ENCODE peak calls at places on chromosomes 4 and X, in nine cellular contexts. One of them, this sample, is unnamed.

GRCh38 chrX:10972731-10973130 is 138.4 kb upstream of the HCCS start:
- DNase-seq in M059J: peak; percentile 51
- DNase-seq in mucosa of descending colon: no peak
- DNase-seq in posterior cingulate gyrus: no peak
- DNase-seq in small intestine: no peak
- DNase-seq in hippocampal formation: no peak
- DNase-seq in natural killer cell treated with Interleukin-12 subunit alpha and Interleukin-12 subunit beta and Interleukin-15 and Interleukin-18, amount 100 ng/mL, for 72 hours: no peak
- DNase-seq in T follicular helper cell: no peak
- DNase-seq in amniotic stem cell: no peak
- DNase-seq in this sample: no peak

GRCh38 chr4:127905029-127905428 is 24.3 kb downstream of the PLK4 start:
- DNase-seq in mucosa of descending colon: no peak
- DNase-seq in posterior cingulate gyrus: no peak
- DNase-seq in M059J: no peak
- DNase-seq in hippocampal formation: no peak
- DNase-seq in small intestine: no peak
- DNase-seq in T follicular helper cell: no peak
- DNase-seq in natural killer cell treated with Interleukin-12 subunit alpha and Interleukin-12 subunit beta and Interleukin-15 and Interleukin-18, amount 100 ng/mL, for 72 hours: no peak
- DNase-seq in amniotic stem cell: no peak
- DNase-seq in this sample: no peak

GRCh38 chr4:9964884-9965283 is 56.4 kb downstream of the SLC2A9 start:
- DNase-seq in natural killer cell treated with Interleukin-12 subunit alpha and Interleukin-12 subunit beta and Interleukin-15 and Interleukin-18, amount 100 ng/mL, for 72 hours: no peak
- DNase-seq in T follicular helper cell: no peak
- DNase-seq in posterior cingulate gyrus: no peak
- DNase-seq in amniotic stem cell: no peak
- DNase-seq in mucosa of descending colon: no peak
- DNase-seq in M059J: no peak
- DNase-seq in small intestine: no peak
- DNase-seq in hippocampal formation: no peak
- DNase-seq in this sample: no peak

GRCh38 chr4:93416337-93417102 is 412.0 kb upstream of the ATOH1 start:
- DNase-seq in hippocampal formation: no peak
- DNase-seq in M059J: peak; percentile 18
- DNase-seq in posterior cingulate gyrus: no peak
- DNase-seq in amniotic stem cell: no peak
- DNase-seq in small intestine: no peak
- DNase-seq in T follicular helper cell: no peak
- DNase-seq in mucosa of descending colon: no peak
- DNase-seq in natural killer cell treated with Interleukin-12 subunit alpha and Interleukin-12 subunit beta and Interleukin-15 and Interleukin-18, amount 100 ng/mL, for 72 hours: no peak
- DNase-seq in this sample: no peak

GRCh38 chr4:159201168-159201567 is 98.3 kb downstream of the RAPGEF2 start:
- DNase-seq in M059J: no peak
- DNase-seq in small intestine: no peak
- DNase-seq in T follicular helper cell: no peak
- DNase-seq in hippocampal formation: no peak
- DNase-seq in posterior cingulate gyrus: no peak
- DNase-seq in mucosa of descending colon: no peak
- DNase-seq in amniotic stem cell: no peak
- DNase-seq in natural killer cell treated with Interleukin-12 subunit alpha and Interleukin-12 subunit beta and Interleukin-15 and Interleukin-18, amount 100 ng/mL, for 72 hours: no peak
- DNase-seq in this sample: no peak

GRCh38 chrX:119758682-119759332 is 419 bp downstream of the SOWAHD start:
- DNase-seq in mucosa of descending colon: peak; percentile 73
- DNase-seq in M059J: no peak
- DNase-seq in small intestine: peak; percentile 49
- DNase-seq in posterior cingulate gyrus: no peak
- DNase-seq in T follicular helper cell: peak; percentile 9
- DNase-seq in natural killer cell treated with Interleukin-12 subunit alpha and Interleukin-12 subunit beta and Interleukin-15 and Interleukin-18, amount 100 ng/mL, for 72 hours: peak; percentile 68
- DNase-seq in amniotic stem cell: no peak
- DNase-seq in hippocampal formation: no peak
- DNase-seq in this sample: no peak

GRCh38 chr4:169014581-169014980 is 4.5 kb upstream of the CBR4 start:
- DNase-seq in posterior cingulate gyrus: no peak
- DNase-seq in M059J: peak; percentile 33
- DNase-seq in natural killer cell treated with Interleukin-12 subunit alpha and Interleukin-12 subunit beta and Interleukin-15 and Interleukin-18, amount 100 ng/mL, for 72 hours: no peak
- DNase-seq in T follicular helper cell: no peak
- DNase-seq in small intestine: no peak
- DNase-seq in mucosa of descending colon: no peak
- DNase-seq in amniotic stem cell: no peak
- DNase-seq in hippocampal formation: no peak
- DNase-seq in this sample: no peak

GRCh38 chr4:70511365-70511764 is 7.0 kb upstream of the AMTN start:
- DNase-seq in mucosa of descending colon: no peak
- DNase-seq in hippocampal formation: no peak
- DNase-seq in M059J: no peak
- DNase-seq in T follicular helper cell: no peak
- DNase-seq in small intestine: no peak
- DNase-seq in posterior cingulate gyrus: no peak
- DNase-seq in amniotic stem cell: no peak
- DNase-seq in natural killer cell treated with Interleukin-12 subunit alpha and Interleukin-12 subunit beta and Interleukin-15 and Interleukin-18, amount 100 ng/mL, for 72 hours: no peak
- DNase-seq in this sample: no peak

GRCh38 chr4:163193717-163194116 is 27.0 kb upstream of the NAF1 start:
- DNase-seq in T follicular helper cell: no peak
- DNase-seq in hippocampal formation: no peak
- DNase-seq in natural killer cell treated with Interleukin-12 subunit alpha and Interleukin-12 subunit beta and Interleukin-15 and Interleukin-18, amount 100 ng/mL, for 72 hours: no peak
- DNase-seq in posterior cingulate gyrus: no peak
- DNase-seq in M059J: no peak
- DNase-seq in small intestine: no peak
- DNase-seq in mucosa of descending colon: no peak
- DNase-seq in amniotic stem cell: no peak
- DNase-seq in this sample: no peak

GRCh38 chr4:52001616-52002015 is 18.5 kb downstream of the LRRC66 start:
- DNase-seq in M059J: peak; percentile 15
- DNase-seq in natural killer cell treated with Interleukin-12 subunit alpha and Interleukin-12 subunit beta and Interleukin-15 and Interleukin-18, amount 100 ng/mL, for 72 hours: no peak
- DNase-seq in posterior cingulate gyrus: no peak
- DNase-seq in small intestine: no peak
- DNase-seq in amniotic stem cell: no peak
- DNase-seq in hippocampal formation: no peak
- DNase-seq in T follicular helper cell: no peak
- DNase-seq in mucosa of descending colon: no peak
- DNase-seq in this sample: no peak

GRCh38 chrX:120450163-120450562 is 18.9 kb downstream of the LAMP2 start:
- DNase-seq in natural killer cell treated with Interleukin-12 subunit alpha and Interleukin-12 subunit beta and Interleukin-15 and Interleukin-18, amount 100 ng/mL, for 72 hours: no peak
- DNase-seq in small intestine: no peak
- DNase-seq in hippocampal formation: no peak
- DNase-seq in posterior cingulate gyrus: no peak
- DNase-seq in amniotic stem cell: no peak
- DNase-seq in mucosa of descending colon: no peak
- DNase-seq in T follicular helper cell: no peak
- DNase-seq in M059J: peak; percentile 17
- DNase-seq in this sample: no peak

GRCh38 chr4:2266181-2266580 is 4.3 kb upstream of the MXD4 start:
- DNase-seq in hippocampal formation: no peak
- DNase-seq in T follicular helper cell: no peak
- DNase-seq in small intestine: no peak
- DNase-seq in M059J: no peak
- DNase-seq in mucosa of descending colon: no peak
- DNase-seq in natural killer cell treated with Interleukin-12 subunit alpha and Interleukin-12 subunit beta and Interleukin-15 and Interleukin-18, amount 100 ng/mL, for 72 hours: no peak
- DNase-seq in amniotic stem cell: no peak
- DNase-seq in posterior cingulate gyrus: no peak
- DNase-seq in this sample: no peak

GRCh38 chr4:1266881-1267763 is 18.2 kb upstream of the CTBP1 start:
- DNase-seq in M059J: no peak
- DNase-seq in hippocampal formation: no peak
- DNase-seq in amniotic stem cell: no peak
- DNase-seq in natural killer cell treated with Interleukin-12 subunit alpha and Interleukin-12 subunit beta and Interleukin-15 and Interleukin-18, amount 100 ng/mL, for 72 hours: no peak
- DNase-seq in T follicular helper cell: no peak
- DNase-seq in mucosa of descending colon: no peak
- DNase-seq in small intestine: no peak
- DNase-seq in posterior cingulate gyrus: no peak
- DNase-seq in this sample: no peak

GRCh38 chr4:13656569-13656988 is 29.1 kb upstream of the BOD1L1 start:
- DNase-seq in mucosa of descending colon: peak; percentile 48
- DNase-seq in natural killer cell treated with Interleukin-12 subunit alpha and Interleukin-12 subunit beta and Interleukin-15 and Interleukin-18, amount 100 ng/mL, for 72 hours: no peak
- DNase-seq in small intestine: peak; percentile 71
- DNase-seq in M059J: peak; percentile 65
- DNase-seq in hippocampal formation: peak; percentile 22
- DNase-seq in posterior cingulate gyrus: peak; percentile 85
- DNase-seq in amniotic stem cell: peak; percentile 25
- DNase-seq in T follicular helper cell: peak; percentile 26
- DNase-seq in this sample: no peak

GRCh38 chr4:184536881-184537248 is 62.5 kb upstream of the IRF2 start:
- DNase-seq in natural killer cell treated with Interleukin-12 subunit alpha and Interleukin-12 subunit beta and Interleukin-15 and Interleukin-18, amount 100 ng/mL, for 72 hours: no peak
- DNase-seq in posterior cingulate gyrus: no peak
- DNase-seq in mucosa of descending colon: no peak
- DNase-seq in amniotic stem cell: no peak
- DNase-seq in M059J: peak; percentile 2
- DNase-seq in hippocampal formation: no peak
- DNase-seq in small intestine: peak; percentile 64
- DNase-seq in T follicular helper cell: no peak
- DNase-seq in this sample: no peak

GRCh38 chr4:6386091-6386490 is 86.3 kb downstream of the PPP2R2C start:
- DNase-seq in mucosa of descending colon: peak; percentile 15
- DNase-seq in natural killer cell treated with Interleukin-12 subunit alpha and Interleukin-12 subunit beta and Interleukin-15 and Interleukin-18, amount 100 ng/mL, for 72 hours: no peak
- DNase-seq in T follicular helper cell: no peak
- DNase-seq in hippocampal formation: no peak
- DNase-seq in amniotic stem cell: no peak
- DNase-seq in posterior cingulate gyrus: peak; percentile 63
- DNase-seq in M059J: no peak
- DNase-seq in small intestine: no peak
- DNase-seq in this sample: no peak

This sample was measured in glomerular endothelial cell.